ENCODE peak calls at places on chromosomes 11 and 22, in six cellular contexts. N, W, B, U, P and R are unnamed samples.

GRCh38 chr11:91081440-91082088 is 858.7 kb upstream of the CHORDC1 start:
- DNase-seq in U (no peak), P (peak), B (no peak), N (no peak), W (no peak), R (no peak)

GRCh38 chr22:30535182-30535581 is 11.4 kb downstream of the SEC14L6 start:
- DNase-seq in W (no peak), P (no peak), B (no peak), N (no peak), U (no peak), R (no peak)

GRCh38 chr11:131683131-131683530 is 312.7 kb downstream of the NTM start:
- DNase-seq in B (no peak), W (no peak), N (no peak), P (no peak), U (no peak), R (no peak)

GRCh38 chr11:14852571-14853177 is 39.4 kb downstream of the CYP2R1 start:
- DNase-seq in N (no peak), W (no peak), P (no peak), B (no peak), U (no peak), R (no peak)

GRCh38 chr11:198236-198806 is 5.4 kb downstream of the SCGB1C1 start:
- DNase-seq in U (peak), P (no peak), N (no peak), W (peak), B (peak), R (peak)

GRCh38 chr11:134478611-134479010 is 66.6 kb upstream of the B3GAT1 start:
- DNase-seq in W (no peak), N (no peak), B (no peak), P (no peak), U (no peak), R (no peak)

GRCh38 chr22:27621671-27622070 is 179.9 kb downstream of the MN1 start:
- DNase-seq in W (no peak), B (no peak), P (no peak), U (no peak), N (no peak), R (peak)

GRCh38 chr11:116533186-116533825 is 239.5 kb downstream of the BUD13 start:
- DNase-seq in N (no peak), U (no peak), P (no peak), B (no peak), W (no peak), R (peak)

GRCh38 chr11:73726825-73727224 is 34.0 kb downstream of the RAB6A start:
- DNase-seq in B (no peak), W (no peak), N (no peak), U (no peak), P (no peak), R (no peak)

GRCh38 chr11:10072142-10072541 is 221.9 kb downstream of the SBF2 start:
- DNase-seq in P (no peak), W (no peak), B (no peak), N (no peak), U (no peak), R (no peak)

GRCh38 chr11:111439905-111440304 is 60.8 kb upstream of the POU2AF1 start:
- DNase-seq in P (no peak), N (no peak), B (no peak), W (no peak), U (no peak), R (no peak)

GRCh38 chr22:40128989-40129388 is 48.7 kb upstream of the TNRC6B start:
- DNase-seq in P (no peak), N (no peak), B (no peak), U (no peak), W (no peak), R (peak)

GRCh38 chr11:9535189-9535781 is 38.2 kb upstream of the WEE1 start:
- DNase-seq in B (peak), W (peak), P (peak), N (peak), U (no peak), R (peak)

GRCh38 chr22:39431821-39432251 is 25.0 kb upstream of the MGAT3 start:
- DNase-seq in U (no peak), B (no peak), W (peak), P (peak), N (no peak), R (no peak)

GRCh38 chr11:128726464-128727139 is 32.7 kb downstream of the FLI1 start:
- DNase-seq in N (no peak), B (no peak), P (no peak), W (peak), U (no peak), R (peak)

GRCh38 chr11:72551571-72551970 is 117.2 kb upstream of the CLPB start:
- DNase-seq in P (no peak), B (no peak), W (no peak), N (no peak), U (no peak), R (no peak)

GRCh38 chr11:82930229-82930628 is 28.7 kb downstream of the DDIAS start:
- DNase-seq in W (no peak), N (no peak), U (no peak), P (no peak), B (no peak), R (no peak)

GRCh38 chr11:27040302-27041115 is at the start of gene BBOX1:
- DNase-seq in N (peak), P (no peak), U (no peak), W (no peak), B (no peak), R (no peak)

GRCh38 chr22:32127904-32128303 is 31.2 kb downstream of the C22orf42 start:
- DNase-seq in P (no peak), W (no peak), B (no peak), U (no peak), N (no peak), R (no peak)

GRCh38 chr22:47609653-47610052 is 847.2 kb downstream of the TBC1D22A start:
- DNase-seq in N (no peak), B (no peak), U (no peak), W (peak), P (peak), R (peak)

DNA sequence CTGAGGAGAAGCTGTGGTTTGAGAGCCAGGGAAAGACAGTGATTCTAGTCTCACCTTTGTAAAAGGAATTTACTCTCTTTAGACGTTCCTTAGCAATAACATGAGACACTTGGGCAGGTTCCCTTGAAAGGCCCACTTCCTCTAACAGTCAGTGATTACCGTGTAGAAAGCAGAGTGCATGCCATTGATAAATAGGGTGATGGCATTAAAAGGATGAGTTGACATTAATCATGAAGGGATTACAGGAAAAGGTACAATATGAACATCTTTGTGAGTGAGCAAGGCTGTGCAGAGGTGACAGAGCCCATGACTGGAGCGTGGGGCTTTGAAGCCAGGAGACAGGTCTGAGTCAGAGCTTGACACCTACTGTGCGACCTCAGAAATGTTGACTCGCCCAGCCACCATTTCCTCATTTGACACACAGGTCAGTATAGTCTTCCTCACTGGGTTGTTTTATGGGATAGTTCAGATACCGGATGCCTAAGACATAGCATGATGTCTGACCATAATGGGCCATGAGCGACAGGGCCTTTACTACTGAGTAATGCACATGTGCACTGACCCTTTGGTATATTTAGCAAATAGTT is 341.7 kb upstream of the MTNR1B start:
- DNase-seq in N (no peak), P (no peak), W (no peak), U (no peak), B (no peak), R (no peak)
- TF ChIP-seq POLR2A in N (no peak), P (no peak), W (no peak), U (no peak), B (no peak), R (no peak)

DNA sequence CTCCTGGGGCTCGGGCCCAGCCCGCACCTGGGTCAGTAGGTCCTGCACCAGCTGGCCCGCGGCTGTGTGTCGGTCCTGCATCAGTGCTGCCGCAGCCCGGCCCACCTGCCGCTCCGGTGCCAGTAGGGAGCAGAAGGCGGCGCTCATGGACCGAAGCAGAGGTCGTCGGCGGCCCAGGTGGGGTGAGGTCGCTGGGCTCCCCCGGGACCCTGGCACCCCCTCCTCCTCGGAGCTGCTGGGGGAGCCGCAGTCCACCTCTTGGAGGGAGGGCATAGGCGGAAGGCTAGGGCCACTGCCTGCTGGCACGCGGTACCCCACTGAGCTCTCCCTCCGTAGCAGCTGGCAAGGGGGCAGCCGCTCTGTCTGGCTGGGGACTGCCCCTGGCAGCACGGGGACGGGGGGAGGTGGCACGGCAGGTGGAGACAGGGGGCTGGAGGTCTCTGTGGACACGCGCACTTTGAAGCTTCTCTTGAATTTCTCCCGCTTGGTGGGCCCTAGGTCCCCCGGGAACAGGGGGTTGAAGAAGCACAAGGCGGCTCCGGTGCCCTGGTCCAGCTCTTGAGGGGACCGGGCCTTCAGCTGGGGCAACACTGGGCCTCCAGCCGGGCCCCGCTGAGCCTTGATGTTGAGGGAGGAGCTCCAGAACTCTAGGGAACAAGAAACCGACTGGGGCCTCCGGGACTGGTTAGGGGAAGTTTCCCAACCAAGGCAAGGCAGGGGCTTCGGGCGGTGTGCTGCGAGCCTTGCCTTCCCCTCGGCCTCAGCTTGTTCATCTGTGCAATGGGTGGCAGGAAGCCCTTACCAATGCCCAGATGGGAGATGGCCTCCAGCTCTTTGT is 1.4 kb downstream of the RIN1 start:
- DNase-seq in B (peak), U (no peak), N (no peak), W (peak), P (peak), R (no peak)
- TF ChIP-seq POLR2A in B (no peak), U (no peak), N (no peak), W (no peak), P (no peak), R (no peak)

DNA sequence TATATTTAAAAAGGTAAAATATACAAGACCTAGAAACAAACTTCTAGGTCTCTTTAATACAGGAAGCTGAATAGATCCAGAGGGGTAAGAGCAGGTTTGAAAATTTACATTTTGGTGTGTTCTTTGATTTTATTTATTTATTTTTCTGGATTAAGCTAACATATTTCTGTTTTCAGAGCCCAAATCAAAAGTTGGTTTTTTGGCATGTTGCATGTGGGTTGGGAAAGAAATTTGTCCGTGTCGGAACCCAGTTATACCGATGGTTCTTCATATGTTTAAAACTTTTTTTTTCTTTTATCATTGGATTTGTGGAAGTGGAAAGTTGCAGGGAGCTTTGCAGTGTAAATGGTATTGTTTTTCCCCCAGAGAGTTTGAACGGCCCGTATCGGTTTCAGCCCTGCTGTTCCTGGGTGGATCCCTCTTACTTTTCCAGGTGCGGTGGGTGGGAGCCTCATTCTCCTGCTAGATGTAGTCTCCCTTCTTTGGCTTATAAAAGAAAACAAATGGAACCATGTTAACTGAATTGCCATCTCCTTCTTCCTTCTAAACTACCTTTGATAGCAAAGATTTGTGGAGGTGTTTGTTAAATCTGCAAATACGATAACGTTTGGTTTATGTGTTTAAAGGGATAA is 749 bp downstream of the CTNND1 start:
- DNase-seq in W (no peak), P (no peak), N (peak), U (no peak), B (no peak), R (no peak)
- TF ChIP-seq POLR2A in W (no peak), P (no peak), N (peak), U (no peak), B (no peak), R (no peak)

GRCh38 chr11:68146010-68146540 is 24.9 kb upstream of the CHKA start:
- DNase-seq in U (no peak), B (no peak), P (peak), W (peak), N (peak), R (peak)

GRCh38 chr11:68142441-68143309 is 21.5 kb upstream of the CHKA start:
- DNase-seq in P (no peak), W (no peak), B (no peak), N (no peak), U (no peak), R (no peak)

GRCh38 chr11:68143310-68143689 is 22.1 kb upstream of the CHKA start:
- DNase-seq in P (no peak), U (no peak), W (no peak), B (no peak), N (no peak), R (no peak)

GRCh38 chr11:68146704-68147474 is 25.7 kb upstream of the CHKA start:
- DNase-seq in U (no peak), B (no peak), P (peak), W (no peak), N (peak), R (peak)

GRCh38 chr11:68145120-68145866 is 24.1 kb upstream of the CHKA start:
- DNase-seq in U (no peak), P (no peak), N (no peak), B (no peak), W (no peak), R (peak)
- TF ChIP-seq POLR2A in U (no peak), P (no peak), N (no peak), B (no peak), W (no peak), R (no peak)